ENCODE peak calls at places on chromosome 20, in six cellular contexts. F, E, B, G, K and Z are unnamed samples. For H3K9me3, the result is how much of the 10 kb centered on the place peaks cover.

GRCh38 chr20:35673884-35674283 is 9.2 kb upstream of the CPNE1 start:
- DNase-seq in F (no peak), E (no peak), B (no peak), G (no peak), K (no peak), Z (no peak)

GRCh38 chr20:44497761-44498160 is 22.1 kb downstream of the TTPAL start:
- DNase-seq in F (no peak), E (no peak), B (no peak), G (no peak), K (no peak), Z (no peak)

GRCh38 chr20:36613974-36614373 is 8.4 kb downstream of the RAB5IF start:
- DNase-seq in F (no peak), E (no peak), B (no peak), G (no peak), K (no peak), Z (peak)

GRCh38 chr20:62808211-62808865 is 3.7 kb downstream of the OGFR start:
- DNase-seq in F (peak), E (no peak), B (peak), G (peak), K (peak), Z (peak)

GRCh38 chr20:46757754-46758678 is 48.6 kb downstream of the SLC2A10 start:
- DNase-seq in F (peak), E (peak), B (peak), G (peak), K (peak), Z (peak)

GRCh38 chr20:33668791-33669155 is 2.0 kb downstream of the ACTL10 start:
- DNase-seq in F (no peak), E (no peak), B (no peak), G (no peak), K (no peak), Z (no peak)

GRCh38 chr20:38209736-38210405 is 44.8 kb upstream of the TGM2 start:
- DNase-seq in F (no peak), E (no peak), B (no peak), G (peak), K (no peak), Z (peak)

GRCh38 chr20:34528921-34529297 is 12.7 kb downstream of the DYNLRB1 start:
- DNase-seq in F (no peak), E (no peak), B (no peak), G (peak), K (no peak), Z (no peak)

GRCh38 chr20:3679749-3680700 is 1.8 kb downstream of the ADAM33 start:
- DNase-seq in F (peak), E (no peak), B (peak), G (peak), K (peak), Z (no peak)

GRCh38 chr20:6495907-6496306 is 271.6 kb upstream of the BMP2 start:
- DNase-seq in F (no peak), E (no peak), B (no peak), G (no peak), K (no peak), Z (no peak)

GRCh38 chr20:50322703-50323131 is 132.1 kb downstream of the CEBPB start:
- DNase-seq in F (no peak), E (no peak), B (no peak), G (no peak), K (no peak), Z (no peak)

GRCh38 chr20:1323256-1323655 is 5.7 kb downstream of the SDCBP2 start:
- DNase-seq in F (no peak), E (no peak), B (no peak), G (peak), K (no peak), Z (no peak)

GRCh38 chr20:41174782-41175181 is 37.4 kb downstream of the PLCG1 start:
- DNase-seq in F (no peak), E (no peak), B (peak), G (peak), K (no peak), Z (no peak)

GRCh38 chr20:39849664-39850063 is 839.4 kb downstream of the MAFB start:
- DNase-seq in F (peak), E (no peak), B (no peak), G (peak), K (peak), Z (no peak)

GRCh38 chr20:5222919-5223634 is 93.7 kb downstream of the PROKR2 start:
- DNase-seq in F (no peak), E (peak), B (peak), G (peak), K (peak), Z (peak)

GRCh38 chr20:1308067-1308701 is 20.8 kb downstream of the SDCBP2 start:
- DNase-seq in F (no peak), E (no peak), B (no peak), G (no peak), K (no peak), Z (no peak)

GRCh38 chr20:21225215-21225947 is 77.8 kb upstream of the XRN2 start:
- DNase-seq in F (no peak), E (no peak), B (no peak), G (no peak), K (no peak), Z (no peak)

GRCh38 chr20:36121981-36122930 is 32.3 kb upstream of the EPB41L1 start:
- DNase-seq in F (no peak), E (peak), B (no peak), G (no peak), K (peak), Z (peak)

GRCh38 chr20:3818155-3819151 is 1.9 kb upstream of the AP5S1 start:
- DNase-seq in F (peak), E (peak), B (peak), G (peak), K (peak), Z (peak)

GRCh38 chr20:10474606-10475184 is 39.6 kb downstream of the SLX4IP start:
- DNase-seq in F (no peak), E (no peak), B (no peak), G (peak), K (no peak), Z (no peak)

GRCh38 chr20:24253321-24253720 is 216.1 kb upstream of the SYNDIG1 start:
- DNase-seq in F (no peak), E (no peak), B (no peak), G (no peak), K (no peak), Z (no peak)

GRCh38 chr20:31990958-31991705 is 19.1 kb upstream of the CCM2L start:
- DNase-seq in F (peak), E (no peak), B (no peak), G (no peak), K (no peak), Z (no peak)

GRCh38 chr20:10591956-10592521 is 81.8 kb downstream of the JAG1 start:
- DNase-seq in F (no peak), E (no peak), B (no peak), G (peak), K (no peak), Z (peak)

GRCh38 chr20:5933802-5934436 is 16.4 kb downstream of the TRMT6 start:
- DNase-seq in F (peak), E (no peak), B (peak), G (no peak), K (no peak), Z (peak)

GRCh38 chr20:31707994-31708744 is 14.5 kb downstream of the BCL2L1 start:
- DNase-seq in F (no peak), E (no peak), B (no peak), G (no peak), K (peak), Z (peak)

GRCh38 chr20:34558320-34559202 is at the start of gene MAP1LC3A:
- DNase-seq in F (peak), E (no peak), B (peak), G (peak), K (peak), Z (peak)

GRCh38 chr20:49286689-49287551 is 9.1 kb upstream of the ZNFX1 start:
- DNase-seq in F (no peak), E (no peak), B (peak), G (peak), K (peak), Z (peak)

GRCh38 chr20:59598625-59599310 is 5.6 kb upstream of the PHACTR3 start:
- DNase-seq in F (peak), E (peak), B (peak), G (peak), K (peak), Z (peak)

GRCh38 chr20:48159156-48159971 is 374.1 kb upstream of the SULF2 start:
- DNase-seq in F (peak), E (no peak), B (no peak), G (no peak), K (no peak), Z (peak)
- TF ChIP-seq EZH2phosphoT487 in F (no peak), E (no peak), B (no peak), G (no peak), K (no peak), Z (no peak)

DNA sequence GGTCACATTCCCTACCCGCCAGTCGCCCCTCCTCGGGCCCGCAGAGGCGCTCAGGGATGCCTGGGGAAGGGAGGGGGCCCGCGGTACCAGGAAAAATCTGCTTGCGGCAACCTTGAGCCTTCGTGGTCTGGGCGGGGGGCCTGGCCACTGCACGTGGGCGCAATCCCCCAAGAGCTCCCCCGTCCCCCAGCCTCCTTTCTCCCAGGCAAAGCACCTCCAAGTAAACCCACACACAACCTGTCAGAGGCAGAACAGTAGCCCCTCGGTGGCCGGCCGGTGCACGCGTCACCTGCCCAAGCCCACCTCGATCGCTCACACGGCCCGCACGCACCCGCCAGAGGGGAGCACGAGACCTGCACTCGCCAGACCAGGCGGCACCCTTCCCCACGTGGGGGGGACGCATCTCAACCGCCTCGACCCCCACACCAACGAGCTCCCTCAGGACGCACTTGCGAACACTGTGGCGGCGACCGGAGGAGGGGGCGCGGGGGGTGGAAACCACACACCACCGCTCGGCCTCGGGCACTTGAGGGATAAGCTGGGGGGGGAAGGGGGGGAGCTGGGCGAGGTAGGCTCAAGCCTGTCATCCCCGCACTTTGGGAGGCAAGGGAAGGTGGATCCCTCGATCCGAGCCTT is 1955.7 kb upstream of the DEFB115 start:
- DNase-seq in F (no peak), E (no peak), B (no peak), G (no peak), K (no peak), Z (no peak)
- H3K9me3 ChIP-seq in F (under half), E (under half), B (under half), G (under half), K (under half), Z (under half)

GRCh38 chr20:57053067-57053466 is 213.4 kb downstream of the BMP7 start:
- DNase-seq in F (no peak), E (no peak), B (no peak), G (no peak), K (no peak), Z (no peak)

GRCh38 chr20:57048027-57048869 is 218.2 kb downstream of the BMP7 start:
- DNase-seq in F (peak), E (no peak), B (peak), G (peak), K (peak), Z (peak)

GRCh38 chr20:57051096-57051495 is 215.3 kb downstream of the BMP7 start:
- DNase-seq in F (no peak), E (no peak), B (no peak), G (no peak), K (peak), Z (no peak)

GRCh38 chr20:57047281-57048026 is 219.0 kb downstream of the BMP7 start:
- DNase-seq in F (no peak), E (no peak), B (no peak), G (no peak), K (no peak), Z (peak)

DNA sequence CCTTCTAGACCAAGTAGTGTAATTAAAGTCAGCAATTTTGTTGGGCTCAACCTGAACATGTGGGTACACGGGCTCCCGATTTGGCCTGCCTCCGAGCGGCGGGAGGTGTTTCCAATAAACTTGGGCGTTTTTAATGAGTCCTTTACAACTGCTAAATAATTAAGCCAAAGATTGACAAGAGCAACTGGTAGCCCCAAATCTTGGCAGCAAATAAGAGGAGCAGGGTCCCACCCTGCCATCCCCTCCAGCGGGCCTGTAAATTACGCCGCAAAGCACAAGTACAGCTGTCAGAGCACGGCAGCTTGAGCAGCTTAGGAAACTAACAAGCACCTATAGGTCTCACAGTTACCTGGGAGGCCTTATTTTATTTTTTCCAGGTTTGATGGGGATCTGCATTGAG is 217.1 kb downstream of the BMP7 start:
- DNase-seq in F (no peak), E (no peak), B (no peak), G (no peak), K (no peak), Z (no peak)
- TF ChIP-seq EZH2phosphoT487 in F (no peak), E (no peak), B (no peak), G (no peak), K (no peak), Z (no peak)

GRCh38 chr20:16548073-16548672 is 25.1 kb downstream of the KIF16B start:
- DNase-seq in F (no peak), E (no peak), B (no peak), G (peak), K (no peak), Z (no peak)

GRCh38 chr20:16553161-16553560 is 20.1 kb downstream of the KIF16B start:
- DNase-seq in F (no peak), E (no peak), B (no peak), G (no peak), K (no peak), Z (no peak)

GRCh38 chr20:16553684-16554083 is 19.6 kb downstream of the KIF16B start:
- DNase-seq in F (no peak), E (no peak), B (no peak), G (no peak), K (no peak), Z (no peak)

GRCh38 chr20:16554766-16555543 is 18.3 kb downstream of the KIF16B start:
- DNase-seq in F (no peak), E (no peak), B (no peak), G (no peak), K (no peak), Z (no peak)

GRCh38 chr20:16551601-16552419 is 21.4 kb downstream of the KIF16B start:
- DNase-seq in F (no peak), E (no peak), B (no peak), G (no peak), K (no peak), Z (no peak)
- H3K9me3 ChIP-seq in F (under half), E (under half), B (under half), G (under half), K (under half), Z (under half)

GRCh38 chr20:51583073-51583472 is 40.6 kb upstream of the NFATC2 start:
- DNase-seq in F (no peak), E (no peak), B (no peak), G (no peak), K (no peak), Z (no peak)
- TF ChIP-seq EZH2phosphoT487 in F (no peak), E (no peak), B (no peak), G (no peak), K (no peak), Z (no peak)

DNA sequence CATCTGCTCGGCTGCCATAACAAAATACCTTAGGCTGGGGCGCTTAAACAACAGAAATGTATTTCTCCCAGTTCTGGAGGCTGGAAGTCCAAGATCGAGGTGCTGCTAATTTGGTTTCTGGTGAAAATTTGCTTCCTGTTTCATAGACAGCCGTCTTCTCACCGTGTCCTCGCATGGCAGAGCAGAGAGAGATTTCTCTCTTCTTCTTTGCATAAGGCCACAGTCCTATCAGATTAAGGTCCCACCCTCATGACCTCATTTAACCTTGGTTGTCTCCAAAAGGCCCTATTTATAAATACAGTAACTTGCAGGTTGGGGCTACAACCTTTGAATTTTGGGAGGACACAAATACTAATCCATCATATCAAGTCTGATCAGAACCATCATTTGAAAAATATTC is 544.3 kb downstream of the KIF16B start:
- DNase-seq in F (no peak), E (no peak), B (no peak), G (no peak), K (no peak), Z (no peak)
- H3K9me3 ChIP-seq in F (under half), E (under half), B (under half), G (under half), K (under half), Z (under half)